ENCODE peak calls at places on chromosomes 3 and 15, in ten cellular contexts. K is left kidney, S is Daoy, F is stomach, I is ACHN, H is hepatocyte, D is hepatic stellate cell, R is upper lobe of left lung, N is neural crest cell, J is neuronal stem cell. V is an unnamed sample.

GRCh38 chr15:70670680-70671079 is 92.7 kb downstream of the UACA start:
- DNase-seq in K (no peak), S (no peak), F (no peak), I (peak), H (no peak), D (no peak), R (no peak), N (no peak), J (no peak), V (no peak)

GRCh38 chr3:17645074-17645698 is 97.2 kb downstream of the TBC1D5 start:
- DNase-seq in K (peak), S (peak), F (no peak), I (peak), H (peak), D (peak), R (no peak), N (peak), J (peak), V (peak)

GRCh38 chr15:38690737-38691332 is 126.2 kb upstream of the RASGRP1 start:
- DNase-seq in K (peak), S (peak), F (peak), I (peak), H (peak), D (peak), R (peak), N (peak), J (peak), V (peak)

GRCh38 chr3:48334605-48335004 is 1.1 kb upstream of the SPINK8 start:
- DNase-seq in K (no peak), S (no peak), F (no peak), I (no peak), H (no peak), D (no peak), R (no peak), N (no peak), J (no peak), V (no peak)

GRCh38 chr3:186413615-186414415 is 51.8 kb upstream of the DGKG start:
- DNase-seq in K (peak), S (peak), F (peak), I (no peak), H (peak), D (no peak), R (peak), N (no peak), J (peak), V (peak)

GRCh38 chr15:31309893-31310606 is 16.6 kb upstream of the KLF13 start:
- DNase-seq in K (no peak), S (no peak), F (no peak), I (no peak), H (no peak), D (no peak), R (no peak), N (no peak), J (no peak), V (no peak)

GRCh38 chr3:184417619-184418327 is 37.9 kb downstream of the CHRD start:
- DNase-seq in K (peak), S (peak), F (peak), I (peak), H (peak), D (peak), R (peak), N (peak), J (peak), V (peak)

GRCh38 chr15:52095597-52096262 is 16.8 kb downstream of the BCL2L10 start:
- DNase-seq in K (no peak), S (peak), F (no peak), I (no peak), H (peak), D (peak), R (no peak), N (no peak), J (no peak), V (no peak)

GRCh38 chr15:92970656-92971055 is 70.5 kb downstream of the CHD2 start:
- DNase-seq in K (no peak), S (no peak), F (no peak), I (no peak), H (no peak), D (no peak), R (no peak), N (no peak), J (no peak), V (no peak)

GRCh38 chr3:183369117-183369516 is 59.3 kb downstream of the MCF2L2 start:
- DNase-seq in K (no peak), S (no peak), F (no peak), I (no peak), H (no peak), D (no peak), R (no peak), N (no peak), J (no peak), V (no peak)

GRCh38 chr3:17894434-17895060 is 152.1 kb upstream of the TBC1D5 start:
- DNase-seq in K (peak), S (peak), F (peak), I (peak), H (peak), D (no peak), R (peak), N (peak), J (peak), V (peak)

GRCh38 chr15:42324308-42324707 is 35.0 kb upstream of the CAPN3 start:
- DNase-seq in K (no peak), S (no peak), F (no peak), I (no peak), H (no peak), D (no peak), R (no peak), N (no peak), J (no peak), V (no peak)

GRCh38 chr3:116886202-116886893 is 176.8 kb downstream of the TUSC7 start:
- DNase-seq in K (no peak), S (no peak), F (no peak), I (no peak), H (no peak), D (no peak), R (no peak), N (no peak), J (no peak), V (no peak)

V was measured in nephron progenitor cell.